ENCODE peak calls at places on chromosomes 3 and 15, in five cellular contexts. A is NCI-H774, E is astrocyte of the spinal cord, X is NCI-H1105 treated with DMSO at 0.1 percent for 48 hours, C is GM20000. Q is an unnamed sample.
A peak's percentile ranks its signal among the peaks of the same experiment; 100 is the strongest.

GRCh38 chr15:57085267-57085666 is 166.8 kb downstream of the TCF12 start:
- DNase-seq in A (no peak), E (no peak), X (no peak), C (no peak), Q (no peak)

GRCh38 chr3:9175421-9175820 is 74.0 kb downstream of the SRGAP3 start:
- DNase-seq in A (no peak), E (no peak), X (no peak), C (no peak), Q (no peak)

GRCh38 chr15:71195242-71195641 is 80.0 kb downstream of the THSD4 start:
- DNase-seq in A (no peak), E (no peak), X (no peak), C (no peak), Q (no peak)

GRCh38 chr3:186946756-186947375 is 16.5 kb downstream of the ST6GAL1 start:
- DNase-seq in A (no peak), E (no peak), X (no peak), C (peak; percentile 54), Q (no peak)

GRCh38 chr3:184619348-184619747 is 57.8 kb downstream of the EPHB3 start:
- DNase-seq in A (no peak), E (no peak), X (no peak), C (no peak), Q (no peak)

GRCh38 chr15:35646790-35647189 is 100.8 kb upstream of the DPH6 start:
- DNase-seq in A (no peak), E (no peak), X (no peak), C (no peak), Q (no peak)

GRCh38 chr15:74878273-74878672 is 5.1 kb upstream of the SCAMP2 start:
- DNase-seq in A (no peak), E (no peak), X (no peak), C (no peak), Q (no peak)

GRCh38 chr3:193997228-193998192 is 138.4 kb upstream of the HES1 start:
- DNase-seq in A (no peak), E (no peak), X (no peak), C (no peak), Q (no peak)

GRCh38 chr15:88628018-88628673 is 7.0 kb downstream of the AEN start:
- DNase-seq in A (no peak), E (no peak), X (no peak), C (no peak), Q (no peak)

GRCh38 chr15:29822100-29822684 is at the start of gene TJP1:
- DNase-seq in A (peak; percentile 72), E (peak; percentile 83), X (peak; percentile 52), C (peak; percentile 26), Q (no peak)

GRCh38 chr3:195704433-195704999 is 16.3 kb upstream of the MUC20 start:
- DNase-seq in A (no peak), E (no peak), X (no peak), C (no peak), Q (no peak)

GRCh38 chr3:58495101-58495500 is 3.2 kb downstream of the KCTD6 start:
- DNase-seq in A (no peak), E (no peak), X (no peak), C (no peak), Q (no peak)

GRCh38 chr15:25693321-25694237 is 169.5 kb downstream of the ATP10A start:
- DNase-seq in A (no peak), E (peak; percentile 26), X (no peak), C (no peak), Q (no peak)

GRCh38 chr3:146384786-146385185 is 84.6 kb downstream of the PLSCR2 start:
- DNase-seq in A (no peak), E (no peak), X (no peak), C (no peak), Q (no peak)

GRCh38 chr3:184129012-184129411 is 6.1 kb upstream of the EIF2B5 start:
- DNase-seq in A (peak; percentile 68), E (peak; percentile 51), X (peak; percentile 63), C (peak; percentile 33), Q (no peak)

GRCh38 chr3:39124876-39125836 is 17.7 kb downstream of the TTC21A start:
- DNase-seq in A (no peak), E (peak; percentile 40), X (no peak), C (no peak), Q (no peak)

GRCh38 chr3:66722675-66723074 is 221.9 kb upstream of the LRIG1 start:
- DNase-seq in A (no peak), E (peak; percentile 77), X (no peak), C (no peak), Q (peak; percentile 31)

GRCh38 chr15:38058596-38059075 is 124.2 kb downstream of the TMCO5A start:
- DNase-seq in A (no peak), E (no peak), X (no peak), C (no peak), Q (no peak)

GRCh38 chr3:136752327-136753111 is at the start of gene STAG1:
- DNase-seq in A (peak; percentile 98), E (peak; percentile 99), X (peak; percentile 100), C (peak; percentile 96), Q (peak; percentile 87)

GRCh38 chr15:40338041-40338657 is 2.6 kb downstream of the CCDC9B start:
- DNase-seq in A (peak; percentile 23), E (peak; percentile 65), X (peak; percentile 41), C (peak; percentile 92), Q (no peak)

GRCh38 chr3:135103913-135104312 is 308.9 kb downstream of the EPHB1 start:
- DNase-seq in A (no peak), E (no peak), X (peak; percentile 23), C (no peak), Q (no peak)

GRCh38 chr3:112097378-112097777 is 11.2 kb downstream of the C3orf52 start:
- DNase-seq in A (peak; percentile 58), E (peak; percentile 99), X (peak; percentile 64), C (no peak), Q (peak; percentile 97)

GRCh38 chr3:113156816-113157333 is 54.5 kb upstream of the BOC start:
- DNase-seq in A (no peak), E (no peak), X (no peak), C (no peak), Q (no peak)

GRCh38 chr3:64908292-64908691 is 220.5 kb upstream of the ADAMTS9 start:
- DNase-seq in A (no peak), E (no peak), X (no peak), C (no peak), Q (no peak)

GRCh38 chr3:47601310-47601709 is 22.6 kb upstream of the CSPG5 start:
- DNase-seq in A (no peak), E (no peak), X (no peak), C (no peak), Q (no peak)

GRCh38 chr3:172853911-172854648 is 103.6 kb downstream of the ECT2 start:
- DNase-seq in A (no peak), E (no peak), X (no peak), C (no peak), Q (no peak)

GRCh38 chr3:15964605-15965061 is 166.9 kb upstream of the ANKRD28 start:
- DNase-seq in A (no peak), E (peak; percentile 69), X (no peak), C (no peak), Q (no peak)

GRCh38 chr15:85030301-85031049 is 48.8 kb downstream of the PDE8A start:
- DNase-seq in A (no peak), E (peak; percentile 56), X (no peak), C (no peak), Q (no peak)

GRCh38 chr3:52372822-52373504 is 56.8 kb downstream of the DNAH1 start:
- DNase-seq in A (no peak), E (no peak), X (no peak), C (peak; percentile 60), Q (no peak)

GRCh38 chr15:98375513-98376360 is 272.6 kb upstream of the IGF1R start:
- DNase-seq in A (no peak), E (no peak), X (peak; percentile 94), C (no peak), Q (no peak)

GRCh38 chr3:44076221-44076829 is 165.4 kb upstream of the TOPAZ1 start:
- DNase-seq in A (no peak), E (no peak), X (peak; percentile 24), C (no peak), Q (no peak)

GRCh38 chr3:100518983-100519382 is 26.6 kb downstream of the TMEM45A start:
- DNase-seq in A (no peak), E (no peak), X (no peak), C (no peak), Q (no peak)

GRCh38 chr3:172776049-172776717 is 25.7 kb downstream of the ECT2 start:
- DNase-seq in A (no peak), E (no peak), X (no peak), C (no peak), Q (no peak)

GRCh38 chr15:40054746-40055575 is 16.0 kb upstream of the SRP14 start:
- DNase-seq in A (peak; percentile 38), E (peak; percentile 59), X (peak; percentile 43), C (peak; percentile 71), Q (peak; percentile 27)

Q was measured in GM04503.